ENCODE peak calls at places on chromosomes 1 and 21, in six cellular contexts. M, S, N, J, X and Z are unnamed samples.

GRCh38 chr1:37448691-37449417 is 25.5 kb upstream of the ZC3H12A start:
- DNase-seq in M (no peak), S (no peak), N (no peak), J (peak), X (no peak), Z (peak)

GRCh38 chr1:220786337-220787068 is at the start of gene MTARC1:
- DNase-seq in M (peak), S (peak), N (peak), J (peak), X (peak), Z (peak)

GRCh38 chr1:36351222-36351977 is 28.0 kb upstream of the EVA1B start:
- DNase-seq in M (peak), S (no peak), N (no peak), J (peak), X (no peak), Z (peak)

GRCh38 chr1:38990401-38990745 is 703 bp upstream of the AKIRIN1 start:
- DNase-seq in M (peak), S (no peak), N (no peak), J (peak), X (no peak), Z (peak)

GRCh38 chr1:156151093-156151688 is 2.2 kb upstream of the SEMA4A start:
- DNase-seq in M (no peak), S (no peak), N (no peak), J (no peak), X (no peak), Z (peak)

GRCh38 chr1:213776974-213777373 is 210.8 kb upstream of the PROX1 start:
- DNase-seq in M (no peak), S (no peak), N (no peak), J (no peak), X (no peak), Z (no peak)

GRCh38 chr1:173393655-173393993 is 83.5 kb upstream of the PRDX6 start:
- DNase-seq in M (no peak), S (no peak), N (no peak), J (peak), X (no peak), Z (peak)

GRCh38 chr1:54922921-54923421 is 36.0 kb upstream of the DHCR24 start:
- DNase-seq in M (no peak), S (no peak), N (no peak), J (peak), X (no peak), Z (peak)

GRCh38 chr1:241579434-241579833 is 47.3 kb downstream of the KMO start:
- DNase-seq in M (no peak), S (no peak), N (no peak), J (no peak), X (no peak), Z (no peak)

GRCh38 chr1:59107516-59107915 is 189.4 kb upstream of the FGGY start:
- DNase-seq in M (no peak), S (no peak), N (peak), J (no peak), X (no peak), Z (peak)

GRCh38 chr1:212368073-212368484 is 46.6 kb downstream of the PACC1 start:
- DNase-seq in M (peak), S (peak), N (peak), J (peak), X (no peak), Z (peak)

GRCh38 chr21:25300632-25301031 is 306.6 kb downstream of the MRPL39 start:
- DNase-seq in M (no peak), S (no peak), N (no peak), J (no peak), X (no peak), Z (no peak)